ENCODE peak calls at places on chromosomes 13 and 19, in eight cellular contexts. R, O, Z, D, V, I, C and L are unnamed samples.
A peak's percentile ranks its signal among the peaks of the same experiment; 100 is the strongest.

GRCh38 chr19:41847351-41848105 is 2.7 kb downstream of the DMRTC2 start:
- DNase-seq in D (no peak), R (no peak), C (no peak), Z (no peak), I (no peak), V (no peak), O (no peak), L (no peak)

GRCh38 chr19:42076375-42076944 is 494 bp downstream of the ZNF574 start:
- DNase-seq in V (no peak), I (peak; percentile 33), O (no peak), Z (no peak), R (no peak), C (no peak), D (no peak), L (no peak)

GRCh38 chr19:5893907-5894703 is 9.5 kb downstream of the NDUFA11 start:
- DNase-seq in C (peak; percentile 46), Z (no peak), R (no peak), I (no peak), V (no peak), D (peak; percentile 25), O (no peak), L (no peak)

GRCh38 chr13:40189885-40190655 is 476.4 kb downstream of the FOXO1 start:
- DNase-seq in D (no peak), R (no peak), C (peak; percentile 16), O (no peak), Z (no peak), I (no peak), V (peak; percentile 50), L (peak; percentile 77)

GRCh38 chr13:64371045-64371444 is 2859.1 kb downstream of the PCDH9 start:
- DNase-seq in C (no peak), I (no peak), Z (no peak), D (peak; percentile 62), V (no peak), R (peak; percentile 79), O (no peak), L (no peak)

GRCh38 chr19:5547881-5548280 is 19.9 kb downstream of the TINCR start:
- DNase-seq in C (no peak), V (no peak), D (peak; percentile 36), R (no peak), Z (no peak), I (no peak), O (peak; percentile 27), L (peak; percentile 82)

GRCh38 chr13:25111557-25111956 is 15.6 kb downstream of the PABPC3 start:
- DNase-seq in Z (no peak), C (no peak), D (peak; percentile 15), O (no peak), I (no peak), R (peak; percentile 12), V (no peak), L (no peak)

GRCh38 chr19:12126707-12127106 is 13.4 kb downstream of the ZNF20 start:
- DNase-seq in V (no peak), Z (no peak), I (no peak), O (no peak), R (no peak), C (no peak), D (no peak), L (peak; percentile 10)

GRCh38 chr19:54201172-54201701 is 579 bp downstream of the RPS9 start:
- DNase-seq in C (no peak), V (no peak), Z (no peak), I (no peak), D (no peak), R (no peak), O (no peak), L (no peak)

GRCh38 chr13:33228645-33229445 is 56.7 kb downstream of the STARD13 start:
- DNase-seq in O (no peak), V (no peak), I (no peak), Z (peak; percentile 43), C (no peak), R (no peak), D (peak; percentile 48), L (peak; percentile 46)

GRCh38 chr13:44347905-44348304 is 25.7 kb upstream of the SERP2 start:
- DNase-seq in Z (no peak), I (no peak), D (no peak), V (no peak), O (no peak), R (no peak), C (no peak), L (no peak)

GRCh38 chr19:3801412-3802096 is 15.4 kb upstream of the MATK start:
- DNase-seq in D (peak; percentile 36), C (peak; percentile 70), I (peak; percentile 38), R (no peak), O (peak; percentile 75), V (no peak), Z (peak; percentile 8), L (no peak)